ENCODE peak calls at places on chromosomes 7 and 10, in ten cellular contexts. J, T, Y, K, A, H, G, E, O and B are unnamed samples.

GRCh38 chr10:12638103-12638502 is 288.8 kb downstream of the CAMK1D start:
- DNase-seq in E (no peak), T (no peak), J (peak; percentile 17), A (no peak), H (peak; percentile 36), G (no peak), O (peak; percentile 19), K (peak; percentile 83), Y (no peak), B (no peak)

GRCh38 chr7:115340828-115341227 is 418.9 kb downstream of the MDFIC start:
- DNase-seq in T (peak; percentile 93), Y (no peak), O (peak; percentile 89), J (no peak), G (peak; percentile 90), E (no peak), K (no peak), H (no peak), A (no peak), B (no peak)

GRCh38 chr10:62059424-62059913 is 158.0 kb downstream of the ARID5B start:
- DNase-seq in J (no peak), T (no peak), A (no peak), E (no peak), G (no peak), H (no peak), K (no peak), Y (no peak), O (no peak), B (no peak)

GRCh38 chr7:70717553-70718248 is 414.2 kb upstream of the GALNT17 start:
- DNase-seq in T (no peak), H (no peak), Y (no peak), K (no peak), G (no peak), A (no peak), O (no peak), J (no peak), E (no peak), B (no peak)

GRCh38 chr7:127587663-127588018 is 570 bp upstream of the ARF5 start:
- DNase-seq in K (peak; percentile 64), J (no peak), O (no peak), A (no peak), T (no peak), G (no peak), E (no peak), H (no peak), Y (no peak), B (peak; percentile 25)

GRCh38 chr7:99211241-99211602 is 3.3 kb upstream of the KPNA7 start:
- DNase-seq in G (no peak), T (no peak), K (no peak), Y (no peak), A (no peak), E (no peak), O (no peak), J (no peak), H (no peak), B (no peak)

GRCh38 chr10:49143249-49143648 is 9.4 kb upstream of the FAM170B start:
- DNase-seq in J (no peak), H (no peak), Y (no peak), T (no peak), E (no peak), A (no peak), K (no peak), O (no peak), G (no peak), B (no peak)

GRCh38 chr7:70325509-70326101 is 727.3 kb downstream of the AUTS2 start:
- DNase-seq in A (no peak), E (no peak), O (peak; percentile 70), H (no peak), J (peak; percentile 42), G (no peak), Y (no peak), K (no peak), T (peak; percentile 76), B (no peak)

GRCh38 chr7:149367417-149367816 is 93.4 kb downstream of the ZNF777 start:
- DNase-seq in J (no peak), H (no peak), G (no peak), E (no peak), O (no peak), A (no peak), T (no peak), Y (no peak), K (no peak), B (no peak)

GRCh38 chr7:97167176-97167575 is 49.7 kb downstream of the SDHAF3 start:
- DNase-seq in O (no peak), Y (no peak), G (no peak), K (no peak), H (no peak), E (no peak), T (no peak), J (no peak), A (no peak), B (no peak)

GRCh38 chr10:86447422-86447821 is 74.2 kb downstream of the WAPL start:
- DNase-seq in K (no peak), O (no peak), T (no peak), G (no peak), Y (no peak), H (no peak), J (no peak), A (no peak), E (no peak), B (no peak)
- H3K36me3 ChIP-seq in K (peaks cover 3% of the 10 kb centered on the region), O (peaks cover 4% of the 10 kb centered on the region), T (peaks cover 37% of the 10 kb centered on the region), G (peaks cover 28% of the 10 kb centered on the region), Y (peaks cover 5% of the 10 kb centered on the region), H (peaks cover 11% of the 10 kb centered on the region), J (peaks cover 11% of the 10 kb centered on the region), A (no peaks in the 10 kb centered on the region), E (peaks cover 21% of the 10 kb centered on the region), B (peaks cover 81% of the 10 kb centered on the region)

DNA sequence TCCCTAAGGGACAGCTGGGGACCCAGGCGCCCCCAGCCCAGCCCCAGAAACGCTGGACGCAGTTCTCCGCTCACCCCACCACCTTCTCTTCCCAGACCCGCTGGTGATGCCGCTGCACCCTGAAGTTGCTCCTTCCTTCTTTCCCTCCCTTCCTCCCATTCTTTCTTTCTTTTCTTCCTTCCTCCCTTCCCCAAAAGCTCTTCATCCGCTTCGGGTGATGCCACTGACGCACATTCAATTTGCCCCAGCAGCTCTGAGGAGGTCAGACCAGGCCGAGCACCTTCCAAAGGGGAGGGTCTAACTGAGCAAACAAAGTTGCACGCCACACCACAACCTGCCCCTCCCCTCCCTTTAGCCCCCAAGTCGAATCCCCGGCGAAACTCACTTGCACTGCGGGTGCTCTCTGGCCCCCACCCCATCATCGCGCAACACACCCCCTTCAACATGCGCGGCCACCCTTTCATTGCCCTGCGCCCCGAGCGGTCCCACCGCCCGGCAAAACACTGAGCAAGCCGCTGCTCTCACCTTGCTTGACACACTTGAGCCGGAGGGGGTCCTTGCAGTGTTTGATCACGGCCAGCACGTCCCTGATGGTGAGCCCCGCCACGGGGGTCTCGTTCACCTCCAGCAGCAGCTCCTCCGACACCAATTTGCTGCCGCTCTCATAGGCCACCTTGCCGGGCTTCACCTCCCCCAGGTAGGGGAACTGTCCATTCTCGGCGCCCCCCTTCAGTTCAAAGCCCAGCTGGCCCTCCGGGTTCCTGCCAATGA is 787 bp downstream of the MAGI2 start:
- DNase-seq in G (no peak), A (peak; percentile 7), J (peak; percentile 13), O (peak; percentile 42), H (no peak), T (no peak), Y (peak; percentile 67), E (no peak), K (peak; percentile 50), B (peak; percentile 16)
- H3K4me3 ChIP-seq in G (peak overlapping the region; percentile 43), A (peak overlapping the region; percentile 58), J (peak overlapping the region; percentile 74), O (peak overlapping the region; percentile 93), H (peak overlapping the region; percentile 51), T (peak overlapping the region; percentile 58), Y (peak overlapping the region; percentile 68), E (no peak overlapping the region), K (no peak overlapping the region), B (peak overlapping the region; percentile 76)

GRCh38 chr7:64959072-64959747 is 31.6 kb downstream of the ZNF117 start:
- DNase-seq in A (no peak), O (no peak), E (no peak), Y (no peak), H (peak; percentile 62), J (peak; percentile 55), K (no peak), T (no peak), G (no peak), B (no peak)
- H3K9me3 ChIP-seq in A (no peaks in the 10 kb centered on the region), O (no peaks in the 10 kb centered on the region), E (no peaks in the 10 kb centered on the region), Y (peaks cover 8% of the 10 kb centered on the region), H (no peaks in the 10 kb centered on the region), J (no peaks in the 10 kb centered on the region), K (no peaks in the 10 kb centered on the region), T (peaks cover 4% of the 10 kb centered on the region), G (no peaks in the 10 kb centered on the region), B (no peaks in the 10 kb centered on the region)

GRCh38 chr10:46006219-46006618 is 24.2 kb downstream of the NCOA4 start:
- DNase-seq in Y (no peak), H (no peak), T (peak; percentile 61), O (peak; percentile 63), K (no peak), A (no peak), J (no peak), G (peak; percentile 61), E (no peak), B (no peak)
- H3K36me3 ChIP-seq in Y (peaks cover 16% of the 10 kb centered on the region), H (peaks cover 30% of the 10 kb centered on the region), T (peaks cover 42% of the 10 kb centered on the region), O (peaks cover 10% of the 10 kb centered on the region), K (peaks cover 9% of the 10 kb centered on the region), A (peaks cover 6% of the 10 kb centered on the region), J (peaks cover 20% of the 10 kb centered on the region), G (peaks cover 50% of the 10 kb centered on the region), E (peaks cover 71% of the 10 kb centered on the region), B (peaks cover 100% of the 10 kb centered on the region)

GRCh38 chr7:7567898-7568531 is 1.3 kb downstream of the MIOS start:
- DNase-seq in A (no peak), H (no peak), G (peak; percentile 27), T (no peak), J (no peak), K (no peak), Y (no peak), E (peak; percentile 72), O (no peak), B (no peak)

GRCh38 chr7:7569615-7570014 is 2.9 kb downstream of the MIOS start:
- DNase-seq in H (no peak), E (peak; percentile 49), G (no peak), Y (no peak), A (no peak), J (no peak), K (no peak), T (no peak), O (no peak), B (no peak)

GRCh38 chr7:7568553-7568952 is 1.9 kb downstream of the MIOS start:
- DNase-seq in O (no peak), T (no peak), G (no peak), Y (no peak), H (no peak), K (no peak), J (no peak), A (no peak), E (no peak), B (no peak)

GRCh38 chr7:7569113-7569527 is 2.4 kb downstream of the MIOS start:
- DNase-seq in J (no peak), A (no peak), H (peak; percentile 38), O (no peak), G (no peak), T (no peak), E (peak; percentile 90), Y (no peak), K (no peak), B (no peak)

GRCh38 chr7:7570584-7570983 is 3.9 kb downstream of the MIOS start:
- DNase-seq in H (no peak), T (no peak), G (no peak), A (no peak), O (no peak), Y (no peak), E (no peak), K (no peak), J (no peak), B (no peak)
- H3K4me3 ChIP-seq in H (no peak overlapping the region), T (no peak overlapping the region), G (no peak overlapping the region), A (no peak overlapping the region), O (no peak overlapping the region), Y (no peak overlapping the region), E (no peak overlapping the region), K (no peak overlapping the region), J (no peak overlapping the region), B (no peak overlapping the region)

GRCh38 chr10:130957423-130957822 is 354.1 kb downstream of the TCERG1L start:
- DNase-seq in K (no peak), O (no peak), J (no peak), H (no peak), T (no peak), E (no peak), G (no peak), A (no peak), Y (no peak), B (no peak)
- H3K9me3 ChIP-seq in K (peaks cover 3% of the 10 kb centered on the region), O (no peaks in the 10 kb centered on the region), J (no peaks in the 10 kb centered on the region), H (no peaks in the 10 kb centered on the region), T (peaks cover 34% of the 10 kb centered on the region), E (no peaks in the 10 kb centered on the region), G (no peaks in the 10 kb centered on the region), A (no peaks in the 10 kb centered on the region), Y (no peaks in the 10 kb centered on the region), B (no peaks in the 10 kb centered on the region)